ENCODE peak calls at places on chromosome 18, in ten cellular contexts. F is right atrium auricular region, W is HFFc6, U is WERI-Rb-1, V is prostate gland, L is right lobe of liver, Y is osteocyte, N is thoracic aorta, E is AG10803, B is foreskin keratinocyte. K is an unnamed sample.

GRCh38 chr18:21914739-21915319 is 174.2 kb downstream of the MIB1 start:
- DNase-seq in U (peak; percentile 35), F (no peak), Y (peak; percentile 38), N (no peak), V (no peak), L (no peak), E (peak; percentile 35), B (peak; percentile 18), W (peak; percentile 40), K (peak; percentile 66)

GRCh38 chr18:50814387-50814786 is 5.4 kb downstream of the MRO start:
- DNase-seq in N (no peak), E (no peak), Y (no peak), F (no peak), V (no peak), B (no peak), U (no peak), W (no peak), L (no peak), K (no peak)

GRCh38 chr18:58785171-58785805 is 79.4 kb upstream of the ZNF532 start:
- DNase-seq in U (no peak), L (no peak), B (peak; percentile 100), Y (no peak), F (no peak), V (peak; percentile 92), E (peak; percentile 87), N (peak; percentile 12), W (peak; percentile 91), K (peak; percentile 91)

GRCh38 chr18:67400502-67401117 is 115.9 kb downstream of the DSEL start:
- DNase-seq in L (no peak), V (no peak), E (no peak), N (no peak), F (no peak), U (no peak), Y (no peak), B (no peak), W (peak; percentile 51), K (no peak)

GRCh38 chr18:10851824-10852225 is 297.5 kb downstream of the PIEZO2 start:
- DNase-seq in U (no peak), N (no peak), E (peak; percentile 58), W (peak; percentile 52), V (no peak), Y (no peak), L (no peak), F (no peak), B (peak; percentile 8), K (no peak)

GRCh38 chr18:24268784-24269550 is 128.7 kb downstream of the OSBPL1A start:
- DNase-seq in Y (no peak), E (no peak), L (no peak), F (no peak), W (no peak), N (no peak), B (no peak), U (peak; percentile 38), V (no peak), K (no peak)

GRCh38 chr18:22136395-22136794 is 33.0 kb upstream of the GATA6 start:
- DNase-seq in F (no peak), Y (peak; percentile 0), W (peak; percentile 4), E (no peak), N (no peak), V (no peak), L (no peak), B (peak; percentile 15), U (no peak), K (no peak)

GRCh38 chr18:55735969-55736368 is 148.0 kb upstream of the TCF4 start:
- DNase-seq in F (no peak), E (no peak), V (no peak), B (no peak), W (no peak), N (no peak), Y (no peak), U (no peak), L (no peak), K (no peak)

GRCh38 chr18:32770181-32770650 is 2.6 kb downstream of the KLHL14 start:
- DNase-seq in E (no peak), N (no peak), W (no peak), Y (no peak), V (no peak), U (peak; percentile 8), B (no peak), L (no peak), F (no peak), K (no peak)

GRCh38 chr18:45248240-45248903 is 366.9 kb upstream of the SLC14A2 start:
- DNase-seq in F (peak; percentile 73), V (peak; percentile 51), N (peak; percentile 41), B (no peak), U (no peak), W (peak; percentile 80), L (no peak), E (peak; percentile 98), Y (no peak), K (no peak)

DNA sequence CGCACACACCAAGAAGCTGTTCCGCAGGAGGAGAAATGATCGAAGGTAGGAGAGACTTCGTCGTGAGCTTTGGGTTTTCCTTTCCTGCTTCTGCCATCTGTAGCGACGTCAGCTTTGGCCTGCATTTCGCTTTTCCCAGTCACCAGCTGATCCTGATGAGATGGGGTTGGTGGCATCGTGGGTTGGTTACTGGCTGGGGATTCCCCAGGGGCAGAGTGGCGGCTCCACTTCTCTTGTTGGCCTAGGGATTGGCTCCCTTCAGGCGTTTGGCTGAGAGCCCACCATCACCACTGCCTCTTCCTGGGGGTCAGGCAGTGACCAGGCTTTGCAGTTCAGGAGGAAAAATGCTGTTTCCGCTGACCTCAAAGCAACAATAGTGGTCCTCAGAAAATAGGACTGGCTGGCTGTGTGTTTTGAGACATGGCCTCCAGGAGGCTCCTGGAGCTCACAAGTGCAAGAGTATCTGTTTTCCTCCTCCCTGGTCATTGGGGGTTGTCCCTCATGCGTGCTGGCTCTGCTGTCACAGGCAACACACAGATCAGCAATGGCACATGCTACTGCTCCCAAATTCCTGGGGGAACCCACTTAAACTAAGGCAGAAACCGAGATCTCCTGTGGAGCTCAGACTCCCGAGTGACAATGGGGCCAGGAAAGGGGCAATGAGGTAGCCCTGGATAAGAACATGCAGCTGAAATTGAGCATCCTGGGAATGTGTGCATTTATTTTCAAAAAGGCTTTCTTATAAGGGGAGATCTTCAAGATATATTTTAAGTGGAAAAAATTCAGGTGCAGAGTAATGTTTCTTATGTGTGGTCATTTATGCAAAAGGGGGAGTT is 173.0 kb downstream of the CTIF start:
- DNase-seq in V (no peak), L (peak; percentile 26), F (peak; percentile 74), B (no peak), Y (no peak), W (peak; percentile 48), E (peak; percentile 61), U (peak; percentile 70), N (no peak), K (peak; percentile 27)
- TF ChIP-seq CTCF in V (no peak), L (peak; percentile 27), F (peak; percentile 40), B (peak; percentile 55), Y (peak; percentile 64), W (peak; percentile 73), E (peak; percentile 70), U (peak; percentile 88), N (peak; percentile 54), K (peak; percentile 31)

GRCh38 chr18:47870605-47871004 is 59.9 kb downstream of the SMAD2 start:
- DNase-seq in N (no peak), W (no peak), U (no peak), Y (no peak), F (no peak), E (no peak), V (no peak), L (no peak), B (peak; percentile 47), K (no peak)
- TF ChIP-seq CTCF in N (no peak), W (no peak), U (no peak), Y (no peak), F (no peak), E (no peak), V (no peak), L (no peak), B (peak; percentile 47), K (no peak)

GRCh38 chr18:26457611-26458350 is 90.6 kb downstream of the KCTD1 start:
- DNase-seq in V (no peak), F (no peak), E (no peak), W (no peak), L (no peak), B (no peak), Y (peak; percentile 15), U (peak; percentile 79), N (no peak), K (no peak)
- TF ChIP-seq CTCF in V (no peak), F (no peak), E (no peak), W (no peak), L (no peak), B (no peak), Y (no peak), U (peak; percentile 88), N (no peak), K (no peak)

GRCh38 chr18:25351773-25352628 is at the start of gene ZNF521:
- DNase-seq in N (peak; percentile 55), Y (peak; percentile 94), E (peak; percentile 88), F (peak; percentile 91), V (peak; percentile 72), B (peak; percentile 59), U (peak; percentile 77), L (peak; percentile 72), W (peak; percentile 86), K (peak; percentile 69)
- TF ChIP-seq CTCF in N (no peak), Y (peak; percentile 57), E (peak; percentile 57), F (no peak), V (no peak), B (no peak), U (no peak), L (no peak), W (peak; percentile 64), K (no peak)

DNA sequence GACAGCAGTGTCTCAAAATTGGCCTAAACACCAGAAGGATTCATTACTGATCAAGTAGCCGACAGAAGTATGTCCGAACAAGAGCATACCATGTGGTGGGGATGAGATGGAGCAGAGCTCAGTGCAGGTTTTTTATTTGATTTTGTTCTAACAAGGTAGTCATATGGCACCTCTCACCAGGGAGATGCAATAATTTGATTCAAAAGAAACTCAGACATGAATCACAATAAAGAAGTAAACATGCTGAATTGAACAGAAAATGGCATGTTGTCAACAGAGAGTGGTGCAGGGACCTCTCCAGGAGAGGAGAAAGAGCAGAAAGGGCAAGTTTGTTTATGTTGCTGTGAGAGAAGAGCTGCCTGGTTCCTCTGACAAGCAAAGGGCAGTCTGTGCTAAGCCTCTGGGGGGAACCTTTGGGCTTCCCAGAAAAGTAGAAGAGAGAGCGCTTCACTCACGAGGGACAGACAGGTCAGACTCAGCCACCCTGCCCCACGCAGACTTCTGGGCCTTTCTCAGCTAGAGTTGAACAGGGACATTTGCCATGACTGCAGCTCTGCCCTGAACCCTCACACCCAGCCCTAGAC is 351.3 kb upstream of the RAB12 start:
- DNase-seq in F (no peak), Y (no peak), B (no peak), L (no peak), N (no peak), V (no peak), W (no peak), U (no peak), E (no peak), K (no peak)
- TF ChIP-seq CTCF in F (no peak), Y (no peak), B (no peak), L (no peak), N (no peak), V (no peak), W (no peak), U (no peak), E (no peak), K (no peak)

GRCh38 chr18:48345596-48345995 is 63.6 kb downstream of the ZBTB7C start:
- DNase-seq in V (no peak), Y (no peak), U (peak; percentile 51), F (no peak), N (no peak), L (peak; percentile 37), E (peak; percentile 6), B (no peak), W (peak; percentile 5), K (peak; percentile 48)
- TF ChIP-seq CTCF in V (no peak), Y (peak; percentile 53), U (peak; percentile 51), F (no peak), N (no peak), L (peak; percentile 34), E (peak; percentile 49), B (peak; percentile 67), W (peak; percentile 74), K (no peak)